ENCODE peak calls at places on chromosomes 6 and 20, in seven cellular contexts. N is esophagus squamous epithelium, D is colonic mucosa, A is heart right ventricle, B is Panc1, M is IMR-90, H is cardiac muscle cell. Z is an unnamed sample.

GRCh38 chr20:44113642-44113945 is 73.4 kb downstream of the JPH2 start:
- DNase-seq in N (no peak), D (no peak), A (no peak), B (no peak), M (no peak), H (no peak), Z (no peak)

GRCh38 chr6:89252902-89253301 is 35.7 kb upstream of the GABRR1 start:
- DNase-seq in N (no peak), D (no peak), A (no peak), B (no peak), M (no peak), H (no peak), Z (no peak)

GRCh38 chr6:25027221-25027916 is 91.6 kb upstream of the RIPOR2 start:
- DNase-seq in N (no peak), D (peak; percentile 29), A (no peak), B (peak; percentile 2), M (no peak), H (no peak), Z (no peak)

GRCh38 chr6:106939848-106940247 is 34.7 kb downstream of the CD24 start:
- DNase-seq in N (no peak), D (no peak), A (no peak), B (no peak), M (no peak), H (no peak), Z (no peak)

GRCh38 chr6:121522771-121523386 is 87.4 kb downstream of the GJA1 start:
- DNase-seq in N (no peak), D (no peak), A (no peak), B (no peak), M (peak; percentile 35), H (no peak), Z (peak; percentile 64)

GRCh38 chr20:50193851-50194830 is 3.5 kb downstream of the CEBPB start:
- DNase-seq in N (no peak), D (no peak), A (no peak), B (no peak), M (peak; percentile 57), H (no peak), Z (no peak)

GRCh38 chr6:95846652-95847051 is 169.1 kb upstream of the FUT9 start:
- DNase-seq in N (no peak), D (no peak), A (no peak), B (no peak), M (no peak), H (no peak), Z (no peak)

GRCh38 chr6:160112628-160113294 is 8.9 kb upstream of the SLC22A1 start:
- DNase-seq in N (no peak), D (no peak), A (no peak), B (no peak), M (no peak), H (no peak), Z (no peak)

GRCh38 chr6:3769610-3770009 is 18.1 kb upstream of the PXDC1 start:
- DNase-seq in N (no peak), D (no peak), A (no peak), B (no peak), M (peak; percentile 68), H (no peak), Z (no peak)

GRCh38 chr20:48797275-48797825 is 30.4 kb downstream of the PREX1 start:
- DNase-seq in N (no peak), D (no peak), A (peak; percentile 31), B (no peak), M (no peak), H (no peak), Z (no peak)

GRCh38 chr6:137873273-137873762 is 6.3 kb downstream of the TNFAIP3 start:
- DNase-seq in N (peak; percentile 24), D (peak; percentile 92), A (no peak), B (no peak), M (peak; percentile 92), H (no peak), Z (peak; percentile 93)

GRCh38 chr20:46835418-46835817 is 59.2 kb upstream of the EYA2 start:
- DNase-seq in N (no peak), D (no peak), A (no peak), B (no peak), M (peak; percentile 61), H (no peak), Z (peak; percentile 8)

GRCh38 chr6:107106165-107106564 is 9.2 kb downstream of the BEND3 start:
- DNase-seq in N (no peak), D (no peak), A (no peak), B (no peak), M (no peak), H (peak; percentile 34), Z (no peak)

GRCh38 chr20:51452091-51452613 is 90.4 kb downstream of the NFATC2 start:
- DNase-seq in N (no peak), D (no peak), A (no peak), B (no peak), M (no peak), H (no peak), Z (no peak)

GRCh38 chr6:167443098-167443680 is 118.3 kb downstream of the TTLL2 start:
- DNase-seq in N (no peak), D (no peak), A (no peak), B (no peak), M (no peak), H (no peak), Z (no peak)

GRCh38 chr6:31898200-31899011 is 908 bp upstream of the EHMT2 start:
- DNase-seq in N (no peak), D (peak; percentile 63), A (no peak), B (no peak), M (peak; percentile 35), H (peak; percentile 60), Z (no peak)

GRCh38 chr6:167826230-167827061 is at the start of gene AFDN:
- DNase-seq in N (peak; percentile 18), D (peak; percentile 85), A (peak; percentile 77), B (no peak), M (peak; percentile 21), H (peak; percentile 82), Z (no peak)

GRCh38 chr6:84825461-84825860 is 61.1 kb upstream of the TBX18 start:
- DNase-seq in N (no peak), D (no peak), A (no peak), B (no peak), M (no peak), H (no peak), Z (peak; percentile 93)

GRCh38 chr6:157715766-157716171 is 107.3 kb upstream of the SNX9 start:
- DNase-seq in N (no peak), D (peak; percentile 63), A (peak; percentile 61), B (no peak), M (peak; percentile 95), H (no peak), Z (peak; percentile 68)

GRCh38 chr6:26464014-26464413 is 6.3 kb downstream of the BTN2A1 start:
- DNase-seq in N (no peak), D (no peak), A (no peak), B (no peak), M (no peak), H (no peak), Z (no peak)

GRCh38 chr6:98137391-98137790 is 697.0 kb upstream of the POU3F2 start:
- DNase-seq in N (no peak), D (no peak), A (no peak), B (no peak), M (no peak), H (no peak), Z (no peak)

GRCh38 chr20:9867196-9867980 is 28.5 kb upstream of the PAK5 start:
- DNase-seq in N (no peak), D (no peak), A (no peak), B (no peak), M (no peak), H (no peak), Z (no peak)

GRCh38 chr20:46985671-46986070 is 91.0 kb downstream of the EYA2 start:
- DNase-seq in N (no peak), D (no peak), A (no peak), B (no peak), M (no peak), H (no peak), Z (no peak)

GRCh38 chr6:155341130-155341828 is 27.0 kb upstream of the TFB1M start:
- DNase-seq in N (no peak), D (no peak), A (no peak), B (no peak), M (peak; percentile 74), H (no peak), Z (peak; percentile 82)

GRCh38 chr6:165552248-165552736 is 110.7 kb downstream of the PDE10A start:
- DNase-seq in N (no peak), D (no peak), A (no peak), B (no peak), M (no peak), H (no peak), Z (no peak)

GRCh38 chr6:64252256-64252655 is 616.7 kb downstream of the PHF3 start:
- DNase-seq in N (no peak), D (no peak), A (no peak), B (no peak), M (no peak), H (no peak), Z (no peak)

GRCh38 chr6:99553888-99554287 is 14.6 kb downstream of the CCNC start:
- DNase-seq in N (no peak), D (no peak), A (no peak), B (no peak), M (no peak), H (no peak), Z (no peak)
- H3K36me3 ChIP-seq in N (peaks cover 85% of the 10 kb centered on the region), D (peaks cover 15% of the 10 kb centered on the region), A (peaks cover 30% of the 10 kb centered on the region), B (peaks cover 35% of the 10 kb centered on the region), M (peaks cover 19% of the 10 kb centered on the region), H (peaks cover 52% of the 10 kb centered on the region), Z (peaks cover 30% of the 10 kb centered on the region)

DNA sequence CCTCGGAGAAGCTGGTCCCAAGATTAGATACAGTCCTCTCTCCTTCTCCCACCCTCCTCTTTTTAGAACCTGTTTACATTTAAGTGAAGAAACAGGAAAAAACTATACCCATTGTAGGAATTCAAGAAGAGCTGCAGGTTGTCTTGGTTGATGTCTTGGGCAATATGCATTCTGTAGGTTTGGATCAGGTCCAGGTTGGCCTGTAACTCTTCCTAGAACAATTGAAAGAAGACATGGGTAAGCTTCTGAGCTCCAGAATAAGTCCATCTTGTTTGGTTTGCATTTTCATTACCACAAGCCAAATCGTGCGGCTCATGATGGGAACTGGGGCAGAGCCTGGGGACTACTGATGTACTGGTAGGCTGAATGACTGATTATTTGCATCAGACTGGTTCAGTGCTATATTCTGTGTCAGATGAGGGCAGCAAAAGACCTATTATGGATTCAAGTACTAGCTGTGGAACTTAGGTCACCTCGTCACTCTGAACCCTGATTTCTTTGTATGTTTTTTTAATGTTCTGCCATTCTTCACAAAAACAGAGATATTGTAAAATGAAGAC is 20.3 kb upstream of the SLA2 start:
- DNase-seq in N (no peak), D (no peak), A (no peak), B (no peak), M (peak; percentile 46), H (peak; percentile 14), Z (peak; percentile 1)
- TF ChIP-seq CTCF in N (peak; percentile 30), D (no peak), A (peak; percentile 27), B (no peak), M (peak; percentile 46), H (peak; percentile 21), Z (peak; percentile 19)

GRCh38 chr6:105374010-105374420 is 28.9 kb downstream of the PREP start:
- DNase-seq in N (no peak), D (peak; percentile 39), A (no peak), B (no peak), M (peak; percentile 23), H (no peak), Z (peak; percentile 59)
- H3K27ac ChIP-seq in N (no peak overlapping the region), D (peak overlapping the region; percentile 84), A (no peak overlapping the region), B (no peak overlapping the region), M (no peak overlapping the region), H (no peak overlapping the region), Z (no peak overlapping the region)

GRCh38 chr6:15643542-15643941 is 19.3 kb downstream of the DTNBP1 start:
- DNase-seq in N (no peak), D (no peak), A (no peak), B (no peak), M (no peak), H (no peak), Z (no peak)
- H3K36me3 ChIP-seq in N (peaks cover 41% of the 10 kb centered on the region), D (no peaks in the 10 kb centered on the region), A (no peaks in the 10 kb centered on the region), B (no peaks in the 10 kb centered on the region), M (no peaks in the 10 kb centered on the region), H (no peaks in the 10 kb centered on the region), Z (no peaks in the 10 kb centered on the region)